ENCODE peak calls at places on chromosomes 4 and X, in eight cellular contexts. One of them, this sample, is unnamed.

GRCh38 chr4:99395595-99396364 is 39.4 kb downstream of the ADH7 start:
- DNase-seq in HL-60: no peak
- DNase-seq in Calu3: no peak
- DNase-seq in tibial artery: no peak
- DNase-seq in lower leg skin: no peak
- DNase-seq in cardiac muscle cell: peak; percentile 41
- DNase-seq in sigmoid colon: no peak
- DNase-seq in transverse colon: no peak
- DNase-seq in this sample: no peak

GRCh38 chr4:3290889-3291321 is 1.9 kb upstream of the RGS12 start:
- DNase-seq in HL-60: no peak
- DNase-seq in Calu3: no peak
- DNase-seq in tibial artery: no peak
- DNase-seq in lower leg skin: peak; percentile 80
- DNase-seq in cardiac muscle cell: no peak
- DNase-seq in sigmoid colon: no peak
- DNase-seq in transverse colon: no peak
- DNase-seq in this sample: no peak

GRCh38 chr4:77073106-77073858 is 2.5 kb downstream of the CCNI start:
- DNase-seq in HL-60: no peak
- DNase-seq in Calu3: no peak
- DNase-seq in tibial artery: no peak
- DNase-seq in lower leg skin: no peak
- DNase-seq in cardiac muscle cell: peak; percentile 59
- DNase-seq in sigmoid colon: no peak
- DNase-seq in transverse colon: no peak
- DNase-seq in this sample: no peak

GRCh38 chr4:182103614-182104319 is 139.4 kb upstream of the TENM3 start:
- DNase-seq in HL-60: no peak
- DNase-seq in Calu3: no peak
- DNase-seq in tibial artery: no peak
- DNase-seq in lower leg skin: no peak
- DNase-seq in cardiac muscle cell: no peak
- DNase-seq in sigmoid colon: no peak
- DNase-seq in transverse colon: no peak
- DNase-seq in this sample: no peak

GRCh38 chr4:40564004-40564403 is 65.7 kb downstream of the RBM47 start:
- DNase-seq in HL-60: peak; percentile 78
- DNase-seq in Calu3: no peak
- DNase-seq in tibial artery: peak; percentile 31
- DNase-seq in lower leg skin: no peak
- DNase-seq in cardiac muscle cell: no peak
- DNase-seq in sigmoid colon: no peak
- DNase-seq in transverse colon: no peak
- DNase-seq in this sample: no peak

GRCh38 chrX:2342878-2343277 is 157.9 kb downstream of the DHRSX start:
- DNase-seq in HL-60: no peak
- DNase-seq in Calu3: no peak
- DNase-seq in tibial artery: no peak
- DNase-seq in lower leg skin: peak; percentile 18
- DNase-seq in cardiac muscle cell: peak; percentile 92
- DNase-seq in sigmoid colon: no peak
- DNase-seq in transverse colon: no peak
- DNase-seq in this sample: no peak

GRCh38 chr4:56026596-56026995 is 77.9 kb downstream of the CEP135 start:
- DNase-seq in HL-60: no peak
- DNase-seq in Calu3: no peak
- DNase-seq in tibial artery: no peak
- DNase-seq in lower leg skin: no peak
- DNase-seq in cardiac muscle cell: no peak
- DNase-seq in sigmoid colon: no peak
- DNase-seq in transverse colon: no peak
- DNase-seq in this sample: no peak

GRCh38 chr4:17962171-17962570 is 59.4 kb downstream of the LCORL start:
- DNase-seq in HL-60: no peak
- DNase-seq in Calu3: no peak
- DNase-seq in tibial artery: no peak
- DNase-seq in lower leg skin: no peak
- DNase-seq in cardiac muscle cell: no peak
- DNase-seq in sigmoid colon: no peak
- DNase-seq in transverse colon: no peak
- DNase-seq in this sample: no peak

GRCh38 chrX:136193771-136194170 is 46.4 kb downstream of the FHL1 start:
- DNase-seq in HL-60: peak; percentile 21
- DNase-seq in Calu3: no peak
- DNase-seq in tibial artery: no peak
- DNase-seq in lower leg skin: no peak
- DNase-seq in cardiac muscle cell: no peak
- DNase-seq in sigmoid colon: no peak
- DNase-seq in transverse colon: no peak
- DNase-seq in this sample: no peak

GRCh38 chr4:159242427-159242826 is 139.5 kb downstream of the RAPGEF2 start:
- DNase-seq in HL-60: no peak
- DNase-seq in Calu3: no peak
- DNase-seq in tibial artery: no peak
- DNase-seq in lower leg skin: no peak
- DNase-seq in cardiac muscle cell: no peak
- DNase-seq in sigmoid colon: no peak
- DNase-seq in transverse colon: no peak
- DNase-seq in this sample: no peak

GRCh38 chrX:13489451-13489850 is 80.0 kb upstream of the EGFL6 start:
- DNase-seq in HL-60: no peak
- DNase-seq in Calu3: peak; percentile 70
- DNase-seq in tibial artery: peak; percentile 83
- DNase-seq in lower leg skin: peak; percentile 96
- DNase-seq in cardiac muscle cell: peak; percentile 70
- DNase-seq in sigmoid colon: peak; percentile 89
- DNase-seq in transverse colon: peak; percentile 42
- DNase-seq in this sample: no peak

GRCh38 chr4:128424524-128425195 is 137.0 kb upstream of the PGRMC2 start:
- DNase-seq in HL-60: no peak
- DNase-seq in Calu3: no peak
- DNase-seq in tibial artery: no peak
- DNase-seq in lower leg skin: no peak
- DNase-seq in cardiac muscle cell: peak; percentile 86
- DNase-seq in sigmoid colon: no peak
- DNase-seq in transverse colon: no peak
- DNase-seq in this sample: no peak

GRCh38 chr4:128428397-128428796 is 140.8 kb upstream of the PGRMC2 start:
- DNase-seq in HL-60: no peak
- DNase-seq in Calu3: no peak
- DNase-seq in tibial artery: no peak
- DNase-seq in lower leg skin: no peak
- DNase-seq in cardiac muscle cell: no peak
- DNase-seq in sigmoid colon: no peak
- DNase-seq in transverse colon: no peak
- DNase-seq in this sample: no peak

GRCh38 chr4:128427832-128428366 is 140.3 kb upstream of the PGRMC2 start:
- DNase-seq in HL-60: peak; percentile 11
- DNase-seq in Calu3: peak; percentile 65
- DNase-seq in tibial artery: no peak
- DNase-seq in lower leg skin: no peak
- DNase-seq in cardiac muscle cell: peak; percentile 85
- DNase-seq in sigmoid colon: no peak
- DNase-seq in transverse colon: peak; percentile 28
- DNase-seq in this sample: no peak
- TF ChIP-seq CTCF in HL-60: no peak
- TF ChIP-seq CTCF in Calu3: peak; percentile 36
- TF ChIP-seq CTCF in tibial artery: peak; percentile 31
- TF ChIP-seq CTCF in lower leg skin: no peak
- TF ChIP-seq CTCF in cardiac muscle cell: peak; percentile 57
- TF ChIP-seq CTCF in sigmoid colon: no peak
- TF ChIP-seq CTCF in transverse colon: peak; percentile 23
- TF ChIP-seq CTCF in this sample: no peak

DNA sequence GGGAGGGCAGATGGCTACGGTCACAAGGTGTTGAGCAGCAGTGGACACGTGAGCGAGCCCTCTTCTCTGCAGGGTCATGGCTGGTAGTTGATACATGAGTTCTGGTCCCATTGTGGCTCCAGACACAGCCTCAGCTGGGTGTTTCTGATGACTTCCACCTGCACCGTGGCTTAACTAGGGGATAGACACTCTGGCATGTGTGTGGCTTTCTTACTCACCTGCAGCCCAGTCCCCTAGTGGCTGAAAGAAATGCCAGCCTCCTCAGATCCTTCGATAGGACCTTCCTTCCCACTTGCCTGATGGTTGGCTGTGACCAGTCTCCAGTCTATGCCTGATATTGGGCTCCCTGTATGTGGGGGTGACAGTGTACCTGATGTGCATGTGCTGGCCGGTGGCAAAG is 5.0 kb downstream of the GPR78 start:
- DNase-seq in HL-60: no peak
- DNase-seq in Calu3: no peak
- DNase-seq in tibial artery: no peak
- DNase-seq in lower leg skin: no peak
- DNase-seq in cardiac muscle cell: no peak
- DNase-seq in sigmoid colon: peak; percentile 20
- DNase-seq in transverse colon: no peak
- DNase-seq in this sample: no peak
- TF ChIP-seq CTCF in HL-60: no peak
- TF ChIP-seq CTCF in Calu3: peak; percentile 30
- TF ChIP-seq CTCF in tibial artery: no peak
- TF ChIP-seq CTCF in lower leg skin: no peak
- TF ChIP-seq CTCF in cardiac muscle cell: no peak
- TF ChIP-seq CTCF in sigmoid colon: no peak
- TF ChIP-seq CTCF in transverse colon: no peak
- TF ChIP-seq CTCF in this sample: peak; percentile 39

DNA sequence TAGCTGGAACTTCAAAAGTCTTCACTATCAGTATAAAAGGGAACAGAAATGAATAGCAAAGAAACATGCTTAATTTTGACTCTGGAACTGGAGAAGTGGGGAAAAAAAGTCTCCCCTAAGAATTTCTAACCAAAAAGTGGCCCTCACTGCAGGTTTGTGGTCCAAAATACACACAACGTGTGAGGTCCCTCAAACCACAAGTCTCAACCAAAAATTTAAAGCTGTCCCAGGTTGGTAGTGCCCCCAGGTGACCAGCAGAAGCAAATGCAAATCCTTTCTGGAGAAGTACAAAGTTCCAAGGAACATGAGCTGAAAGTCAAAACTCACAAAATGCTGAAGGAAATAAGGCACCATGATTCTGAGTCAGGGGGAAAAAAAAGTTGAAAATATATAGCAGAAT is 23.6 kb upstream of the VAMP7 start:
- DNase-seq in HL-60: no peak
- DNase-seq in Calu3: peak; percentile 8
- DNase-seq in tibial artery: no peak
- DNase-seq in lower leg skin: no peak
- DNase-seq in cardiac muscle cell: peak; percentile 8
- DNase-seq in sigmoid colon: no peak
- DNase-seq in transverse colon: no peak
- DNase-seq in this sample: no peak
- TF ChIP-seq CTCF in HL-60: peak; percentile 4
- TF ChIP-seq CTCF in Calu3: no peak
- TF ChIP-seq CTCF in tibial artery: no peak
- TF ChIP-seq CTCF in lower leg skin: no peak
- TF ChIP-seq CTCF in cardiac muscle cell: no peak
- TF ChIP-seq CTCF in sigmoid colon: no peak
- TF ChIP-seq CTCF in transverse colon: no peak
- TF ChIP-seq CTCF in this sample: no peak

GRCh38 chr4:55008166-55009056 is 117.0 kb downstream of the KDR start:
- DNase-seq in HL-60: no peak
- DNase-seq in Calu3: no peak
- DNase-seq in tibial artery: no peak
- DNase-seq in lower leg skin: no peak
- DNase-seq in cardiac muscle cell: peak; percentile 42
- DNase-seq in sigmoid colon: no peak
- DNase-seq in transverse colon: no peak
- DNase-seq in this sample: no peak
- TF ChIP-seq CTCF in HL-60: peak; percentile 24
- TF ChIP-seq CTCF in Calu3: no peak
- TF ChIP-seq CTCF in tibial artery: no peak
- TF ChIP-seq CTCF in lower leg skin: no peak
- TF ChIP-seq CTCF in cardiac muscle cell: peak; percentile 51
- TF ChIP-seq CTCF in sigmoid colon: no peak
- TF ChIP-seq CTCF in transverse colon: no peak
- TF ChIP-seq CTCF in this sample: peak; percentile 62

DNA sequence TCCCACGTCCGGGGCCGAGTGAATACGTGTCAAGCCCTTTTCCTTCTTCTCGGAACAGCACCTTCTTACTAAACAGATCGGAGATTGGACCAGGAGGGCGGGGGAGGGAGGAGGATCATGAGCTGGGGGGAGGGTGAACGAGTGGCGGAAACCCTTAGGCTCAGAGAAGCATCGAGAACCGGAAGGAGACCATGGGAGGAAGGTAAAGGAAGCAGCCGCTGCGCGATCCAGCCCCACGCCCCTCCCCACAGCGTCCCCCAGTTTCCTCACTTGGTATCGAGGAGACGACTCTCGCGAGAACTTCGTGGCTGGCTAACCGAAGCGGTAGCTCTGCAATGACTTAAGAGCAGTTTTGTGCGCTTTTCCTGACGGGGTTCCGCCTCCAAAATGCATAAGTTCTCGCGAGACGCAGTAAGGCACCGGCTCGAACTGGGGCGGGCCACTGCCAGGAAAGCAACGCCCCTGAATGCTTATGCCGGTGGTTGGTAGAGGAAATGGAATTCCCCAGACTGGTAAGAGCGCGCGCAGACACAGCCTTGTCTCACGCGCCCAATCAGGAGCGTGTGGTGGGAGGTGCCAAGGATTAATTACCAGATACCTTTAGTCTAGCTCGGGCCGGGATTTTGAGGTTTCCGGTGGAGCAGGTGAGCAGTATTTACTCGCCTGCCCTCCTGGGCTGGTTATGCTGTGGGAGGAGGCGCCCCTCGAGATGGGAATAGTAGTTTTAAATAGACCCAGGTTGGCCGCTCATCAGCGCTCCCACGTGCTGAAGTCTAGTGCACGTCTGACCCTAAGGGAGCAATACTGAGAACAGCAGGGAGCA is 534 bp upstream of the UBE2D3 start:
- DNase-seq in HL-60: peak; percentile 99
- DNase-seq in Calu3: peak; percentile 93
- DNase-seq in tibial artery: peak; percentile 100
- DNase-seq in lower leg skin: peak; percentile 100
- DNase-seq in cardiac muscle cell: peak; percentile 100
- DNase-seq in sigmoid colon: peak; percentile 100
- DNase-seq in transverse colon: peak; percentile 99
- DNase-seq in this sample: peak; percentile 94
- TF ChIP-seq CTCF in HL-60: no peak
- TF ChIP-seq CTCF in Calu3: no peak
- TF ChIP-seq CTCF in tibial artery: no peak
- TF ChIP-seq CTCF in lower leg skin: no peak
- TF ChIP-seq CTCF in cardiac muscle cell: no peak
- TF ChIP-seq CTCF in sigmoid colon: no peak
- TF ChIP-seq CTCF in transverse colon: no peak
- TF ChIP-seq CTCF in this sample: no peak

This sample was measured in endothelial cell.